ENCODE peak calls at places on chromosome 3, in six cellular contexts. T is fibroblast of lung, I is H7, P is AML-193, O is GM04503, A is HT1080. L is an unnamed sample.

GRCh38 chr3:73327052-73327451 is 265.6 kb downstream of the EBLN2 start:
- DNase-seq in A (no peak), I (no peak), O (no peak), T (no peak), P (no peak), L (no peak)

GRCh38 chr3:87268646-87269211 is 7.7 kb downstream of the POU1F1 start:
- DNase-seq in T (no peak), O (no peak), A (no peak), P (no peak), I (no peak), L (no peak)

GRCh38 chr3:24145981-24146822 is 201.1 kb downstream of the NR1D2 start:
- DNase-seq in T (peak), A (peak), O (peak), I (no peak), P (no peak), L (no peak)

GRCh38 chr3:134034005-134034785 is 4.5 kb upstream of the SLCO2A1 start:
- DNase-seq in O (no peak), P (no peak), I (no peak), A (peak), T (peak), L (no peak)

GRCh38 chr3:32239638-32240550 is 1.4 kb downstream of the CMTM8 start:
- DNase-seq in O (no peak), I (peak), P (peak), A (peak), T (no peak), L (no peak)

GRCh38 chr3:179147571-179148445 is at the start of gene PIK3CA:
- DNase-seq in O (peak), T (peak), A (peak), I (peak), P (peak), L (peak)

GRCh38 chr3:178950676-178951075 is 120.9 kb downstream of the ZMAT3 start:
- DNase-seq in A (peak), T (peak), O (no peak), P (no peak), I (no peak), L (no peak)

GRCh38 chr3:181703701-181704420 is 7.9 kb upstream of the SOX2 start:
- DNase-seq in O (no peak), A (no peak), P (no peak), T (no peak), I (peak), L (no peak)

GRCh38 chr3:189787622-189788021 is 156.4 kb downstream of the TP63 start:
- DNase-seq in O (no peak), T (peak), P (no peak), I (no peak), A (peak), L (no peak)

GRCh38 chr3:87771338-87772059 is 287.3 kb downstream of the CGGBP1 start:
- DNase-seq in I (peak), P (peak), O (peak), A (peak), T (peak), L (peak)

GRCh38 chr3:194572944-194573491 is 60.2 kb downstream of the TMEM44 start:
- DNase-seq in A (no peak), T (peak), P (no peak), I (no peak), O (no peak), L (no peak)

GRCh38 chr3:110391640-110392395 is 679.8 kb upstream of the NECTIN3 start:
- DNase-seq in A (no peak), P (no peak), T (peak), O (no peak), I (no peak), L (no peak)

GRCh38 chr3:29822051-29822450 is 541.2 kb downstream of the RBMS3 start:
- DNase-seq in P (no peak), O (peak), A (peak), I (no peak), T (peak), L (no peak)

GRCh38 chr3:129016366-129016724 is 15.2 kb downstream of the EFCC1 start:
- DNase-seq in P (no peak), O (no peak), T (no peak), A (no peak), I (no peak), L (peak)

GRCh38 chr3:42778644-42779043 is 5.6 kb upstream of the CCDC13 start:
- DNase-seq in P (no peak), I (no peak), O (peak), T (peak), A (no peak), L (no peak)

GRCh38 chr3:35664460-35664919 is 25.2 kb downstream of the ARPP21 start:
- DNase-seq in A (peak), O (no peak), P (no peak), T (peak), I (no peak), L (peak)

GRCh38 chr3:166785851-166786250 is 594.2 kb downstream of the ZBBX start:
- DNase-seq in A (no peak), I (no peak), O (no peak), T (peak), P (no peak), L (no peak)

GRCh38 chr3:155701882-155702465 is 42.9 kb downstream of the PLCH1 start:
- DNase-seq in O (peak), P (peak), T (peak), I (peak), A (peak), L (peak)

GRCh38 chr3:133977568-133977967 is 52.2 kb downstream of the SLCO2A1 start:
- DNase-seq in A (no peak), T (no peak), I (no peak), O (no peak), P (no peak), L (no peak)

GRCh38 chr3:194843543-194843942 is 157.9 kb downstream of the FAM43A start:
- DNase-seq in I (no peak), P (no peak), O (no peak), A (no peak), T (no peak), L (no peak)

GRCh38 chr3:137039570-137039969 is 81.8 kb downstream of the IL20RB start:
- DNase-seq in T (no peak), P (no peak), A (peak), O (no peak), I (no peak), L (no peak)

GRCh38 chr3:184320099-184320445 is 5.7 kb downstream of the EIF4G1 start:
- DNase-seq in O (peak), P (peak), A (peak), T (peak), I (peak), L (peak)

GRCh38 chr3:50876947-50877346 is 202.2 kb downstream of the DOCK3 start:
- DNase-seq in P (no peak), A (no peak), I (no peak), T (no peak), O (peak), L (no peak)

GRCh38 chr3:133870822-133871221 is 24.9 kb downstream of the RAB6B start:
- DNase-seq in P (no peak), O (no peak), A (no peak), T (no peak), I (no peak), L (no peak)

GRCh38 chr3:39154323-39155021 is 1.1 kb upstream of the CSRNP1 start:
- DNase-seq in T (peak), O (no peak), P (no peak), I (peak), A (no peak), L (no peak)

GRCh38 chr3:188421151-188421821 is 267.3 kb downstream of the LPP start:
- DNase-seq in A (peak), I (no peak), T (peak), O (peak), P (no peak), L (no peak)

GRCh38 chr3:133973249-133973980 is 56.3 kb downstream of the SLCO2A1 start:
- DNase-seq in T (no peak), P (no peak), I (no peak), A (no peak), O (peak), L (no peak)

GRCh38 chr3:48222616-48223513 is at the start of gene CAMP:
- DNase-seq in I (no peak), O (no peak), P (peak), A (peak), T (peak), L (peak)

GRCh38 chr3:62414786-62415185 is 41.4 kb upstream of the FEZF2 start:
- DNase-seq in I (peak), P (no peak), T (no peak), O (no peak), A (no peak), L (no peak)

GRCh38 chr3:95434436-95434835 is 1371.6 kb downstream of the NSUN3 start:
- DNase-seq in A (no peak), O (no peak), P (no peak), I (no peak), T (no peak), L (no peak)

GRCh38 chr3:99413504-99413903 is 224.9 kb upstream of the COL8A1 start:
- DNase-seq in T (peak), A (peak), P (no peak), I (no peak), O (peak), L (no peak)

GRCh38 chr3:155352900-155353490 is 59.5 kb upstream of the STRIT1 start:
- DNase-seq in I (no peak), A (peak), O (no peak), T (peak), P (peak), L (peak)

GRCh38 chr3:73080201-73080966 is 18.9 kb downstream of the EBLN2 start:
- DNase-seq in A (no peak), I (no peak), P (no peak), O (no peak), T (no peak), L (no peak)

GRCh38 chr3:42013652-42014442 is 51.9 kb upstream of the ULK4 start:
- DNase-seq in T (no peak), P (no peak), O (no peak), I (peak), A (no peak), L (no peak)

GRCh38 chr3:122151480-122151879 is 32.0 kb upstream of the CASR start:
- DNase-seq in A (peak), I (no peak), T (no peak), O (no peak), P (no peak), L (no peak)

L was measured in pons.